ENCODE peak calls at places on chromosomes 16 and 17, in seven cellular contexts. One of them, this sample, is unnamed.

GRCh38 chr16:2250652-2251280 is 621 bp downstream of the ECI1 start:
- DNase-seq in foreskin fibroblast: no peak
- DNase-seq in lung: no peak
- DNase-seq in BJ: no peak
- DNase-seq in osteocyte: no peak
- DNase-seq in tibial nerve: no peak
- DNase-seq in ascending aorta: no peak
- DNase-seq in this sample: no peak

GRCh38 chr16:78811247-78811646 is 711.8 kb downstream of the WWOX start:
- DNase-seq in osteocyte: no peak
- DNase-seq in lung: no peak
- DNase-seq in tibial nerve: no peak
- DNase-seq in BJ: no peak
- DNase-seq in foreskin fibroblast: no peak
- DNase-seq in ascending aorta: no peak
- DNase-seq in this sample: no peak

GRCh38 chr17:14843086-14843795 is 421.9 kb downstream of the PMP22 start:
- DNase-seq in BJ: no peak
- DNase-seq in tibial nerve: no peak
- DNase-seq in ascending aorta: no peak
- DNase-seq in lung: no peak
- DNase-seq in osteocyte: no peak
- DNase-seq in foreskin fibroblast: no peak
- DNase-seq in this sample: no peak

GRCh38 chr17:65058615-65059014 is 2.1 kb upstream of the GNA13 start:
- DNase-seq in ascending aorta: no peak
- DNase-seq in BJ: no peak
- DNase-seq in foreskin fibroblast: no peak
- DNase-seq in lung: no peak
- DNase-seq in osteocyte: no peak
- DNase-seq in tibial nerve: no peak
- DNase-seq in this sample: no peak

GRCh38 chr17:17363638-17364337 is 60.6 kb downstream of the NT5M start:
- DNase-seq in BJ: no peak
- DNase-seq in osteocyte: no peak
- DNase-seq in lung: peak; percentile 58
- DNase-seq in ascending aorta: peak; percentile 61
- DNase-seq in tibial nerve: no peak
- DNase-seq in foreskin fibroblast: no peak
- DNase-seq in this sample: peak; percentile 16

GRCh38 chr17:34153988-34154387 is 101.1 kb upstream of the CCL2 start:
- DNase-seq in lung: no peak
- DNase-seq in BJ: no peak
- DNase-seq in foreskin fibroblast: no peak
- DNase-seq in osteocyte: no peak
- DNase-seq in ascending aorta: no peak
- DNase-seq in tibial nerve: no peak
- DNase-seq in this sample: no peak

GRCh38 chr17:43213545-43213944 is 1.9 kb downstream of the TMEM106A start:
- DNase-seq in osteocyte: no peak
- DNase-seq in BJ: no peak
- DNase-seq in lung: no peak
- DNase-seq in tibial nerve: no peak
- DNase-seq in ascending aorta: no peak
- DNase-seq in foreskin fibroblast: no peak
- DNase-seq in this sample: no peak

GRCh38 chr16:88301886-88302285 is 80.9 kb upstream of the ZNF469 start:
- DNase-seq in ascending aorta: no peak
- DNase-seq in BJ: no peak
- DNase-seq in tibial nerve: no peak
- DNase-seq in foreskin fibroblast: no peak
- DNase-seq in lung: no peak
- DNase-seq in osteocyte: no peak
- DNase-seq in this sample: no peak

GRCh38 chr16:29821663-29822115 is 1.4 kb downstream of the MVP start:
- DNase-seq in osteocyte: no peak
- DNase-seq in tibial nerve: no peak
- DNase-seq in lung: peak; percentile 74
- DNase-seq in ascending aorta: no peak
- DNase-seq in BJ: peak; percentile 44
- DNase-seq in foreskin fibroblast: peak; percentile 81
- DNase-seq in this sample: no peak

GRCh38 chr17:69344939-69345338 is 18.0 kb upstream of the ABCA5 start:
- DNase-seq in foreskin fibroblast: no peak
- DNase-seq in ascending aorta: no peak
- DNase-seq in osteocyte: no peak
- DNase-seq in lung: no peak
- DNase-seq in tibial nerve: no peak
- DNase-seq in BJ: no peak
- DNase-seq in this sample: no peak

GRCh38 chr17:79188048-79188447 is 113.4 kb downstream of the ENGASE start:
- DNase-seq in tibial nerve: no peak
- DNase-seq in lung: no peak
- DNase-seq in BJ: no peak
- DNase-seq in ascending aorta: no peak
- DNase-seq in foreskin fibroblast: no peak
- DNase-seq in osteocyte: no peak
- DNase-seq in this sample: peak; percentile 97

GRCh38 chr16:76114681-76115080 is 162.5 kb upstream of the CNTNAP4 start:
- DNase-seq in lung: no peak
- DNase-seq in BJ: no peak
- DNase-seq in osteocyte: no peak
- DNase-seq in tibial nerve: no peak
- DNase-seq in foreskin fibroblast: no peak
- DNase-seq in ascending aorta: no peak
- DNase-seq in this sample: no peak

GRCh38 chr17:51441431-51441830 is 181.1 kb downstream of the UTP18 start:
- DNase-seq in osteocyte: peak; percentile 64
- DNase-seq in foreskin fibroblast: no peak
- DNase-seq in ascending aorta: no peak
- DNase-seq in BJ: no peak
- DNase-seq in tibial nerve: no peak
- DNase-seq in lung: no peak
- DNase-seq in this sample: no peak

GRCh38 chr16:71896688-71897368 is 1.5 kb downstream of the IST1 start:
- DNase-seq in foreskin fibroblast: no peak
- DNase-seq in BJ: no peak
- DNase-seq in lung: no peak
- DNase-seq in tibial nerve: no peak
- DNase-seq in ascending aorta: no peak
- DNase-seq in osteocyte: no peak
- DNase-seq in this sample: no peak

GRCh38 chr16:71894921-71895678 is at the start of gene IST1:
- DNase-seq in foreskin fibroblast: peak; percentile 100
- DNase-seq in BJ: peak; percentile 76
- DNase-seq in ascending aorta: peak; percentile 99
- DNase-seq in lung: peak; percentile 98
- DNase-seq in tibial nerve: peak; percentile 96
- DNase-seq in osteocyte: peak; percentile 99
- DNase-seq in this sample: peak; percentile 98

GRCh38 chr16:71893888-71894228 is 1.5 kb upstream of the IST1 start:
- DNase-seq in tibial nerve: no peak
- DNase-seq in osteocyte: no peak
- DNase-seq in ascending aorta: no peak
- DNase-seq in foreskin fibroblast: no peak
- DNase-seq in lung: no peak
- DNase-seq in BJ: no peak
- DNase-seq in this sample: no peak

GRCh38 chr16:71895679-71896385 is 501 bp downstream of the IST1 start:
- DNase-seq in osteocyte: no peak
- DNase-seq in tibial nerve: no peak
- DNase-seq in lung: peak; percentile 49
- DNase-seq in ascending aorta: no peak
- DNase-seq in BJ: no peak
- DNase-seq in foreskin fibroblast: no peak
- DNase-seq in this sample: no peak

GRCh38 chr16:71894229-71894920 is 956 bp upstream of the IST1 start:
- DNase-seq in osteocyte: no peak
- DNase-seq in ascending aorta: peak; percentile 72
- DNase-seq in BJ: no peak
- DNase-seq in foreskin fibroblast: peak; percentile 69
- DNase-seq in tibial nerve: peak; percentile 23
- DNase-seq in lung: peak; percentile 37
- DNase-seq in this sample: peak; percentile 37
- TF ChIP-seq CTCF in osteocyte: peak; percentile 28
- TF ChIP-seq CTCF in ascending aorta: peak; percentile 22
- TF ChIP-seq CTCF in BJ: no peak
- TF ChIP-seq CTCF in foreskin fibroblast: peak; percentile 5
- TF ChIP-seq CTCF in tibial nerve: no peak
- TF ChIP-seq CTCF in lung: no peak
- TF ChIP-seq CTCF in this sample: peak; percentile 43

DNA sequence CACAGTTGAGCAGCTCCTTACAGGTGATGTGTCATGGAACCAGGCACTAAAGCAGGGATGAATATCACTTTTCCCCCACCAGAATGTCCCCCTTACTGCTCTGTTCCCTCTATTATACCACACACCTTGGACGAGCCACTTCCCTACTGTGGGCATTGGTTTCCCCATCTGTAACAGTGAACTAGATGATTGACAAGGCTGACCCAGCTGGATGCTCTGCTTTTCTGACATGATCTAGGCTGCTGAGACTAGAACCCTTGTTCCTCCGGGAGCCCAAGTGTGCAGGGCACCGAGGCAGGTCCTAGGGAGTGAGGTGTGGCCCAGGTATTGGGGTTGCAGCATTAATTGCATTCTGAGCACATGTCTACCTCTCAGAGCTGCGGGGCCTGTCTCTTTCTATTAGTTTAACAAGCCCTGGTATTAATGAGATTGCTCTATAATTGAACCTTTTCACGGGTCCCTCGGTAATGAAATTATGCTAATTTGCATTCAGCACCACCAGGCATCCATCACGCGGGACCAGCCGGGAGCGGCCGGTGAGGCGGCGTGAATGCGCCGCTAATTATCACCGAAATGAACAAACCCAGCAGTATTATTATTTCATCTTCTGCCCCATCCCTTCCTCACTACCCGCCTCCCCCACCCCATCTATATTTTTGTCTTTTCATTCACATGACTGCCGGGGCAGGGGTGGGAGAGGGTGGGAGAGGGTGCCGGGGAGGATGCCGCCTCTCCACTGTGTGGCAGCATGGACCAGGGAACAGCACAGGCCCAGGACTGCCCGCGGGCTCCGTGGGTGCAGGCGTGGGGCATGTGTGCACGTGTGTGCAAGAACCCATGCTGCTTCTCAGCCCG is 121.2 kb downstream of the CYLD start:
- DNase-seq in tibial nerve: no peak
- DNase-seq in lung: peak; percentile 27
- DNase-seq in ascending aorta: peak; percentile 34
- DNase-seq in foreskin fibroblast: no peak
- DNase-seq in osteocyte: peak; percentile 59
- DNase-seq in BJ: no peak
- DNase-seq in this sample: peak; percentile 45
- TF ChIP-seq CTCF in tibial nerve: no peak
- TF ChIP-seq CTCF in lung: no peak
- TF ChIP-seq CTCF in ascending aorta: no peak
- TF ChIP-seq CTCF in foreskin fibroblast: no peak
- TF ChIP-seq CTCF in osteocyte: no peak
- TF ChIP-seq CTCF in BJ: no peak
- TF ChIP-seq CTCF in this sample: no peak

GRCh38 chr16:89600427-89600826 is 13.0 kb upstream of the DPEP1 start:
- DNase-seq in ascending aorta: no peak
- DNase-seq in osteocyte: no peak
- DNase-seq in BJ: no peak
- DNase-seq in foreskin fibroblast: no peak
- DNase-seq in tibial nerve: no peak
- DNase-seq in lung: no peak
- DNase-seq in this sample: no peak

GRCh38 chr16:89599902-89600301 is 13.5 kb upstream of the DPEP1 start:
- DNase-seq in ascending aorta: no peak
- DNase-seq in lung: no peak
- DNase-seq in foreskin fibroblast: no peak
- DNase-seq in tibial nerve: no peak
- DNase-seq in osteocyte: no peak
- DNase-seq in BJ: no peak
- DNase-seq in this sample: no peak

GRCh38 chr16:89598199-89598598 is 15.2 kb upstream of the DPEP1 start:
- DNase-seq in tibial nerve: no peak
- DNase-seq in osteocyte: no peak
- DNase-seq in BJ: no peak
- DNase-seq in foreskin fibroblast: peak; percentile 47
- DNase-seq in ascending aorta: no peak
- DNase-seq in lung: no peak
- DNase-seq in this sample: no peak

GRCh38 chr16:89600956-89601355 is 12.5 kb upstream of the DPEP1 start:
- DNase-seq in osteocyte: no peak
- DNase-seq in ascending aorta: no peak
- DNase-seq in tibial nerve: no peak
- DNase-seq in foreskin fibroblast: peak; percentile 21
- DNase-seq in lung: no peak
- DNase-seq in BJ: no peak
- DNase-seq in this sample: no peak

DNA sequence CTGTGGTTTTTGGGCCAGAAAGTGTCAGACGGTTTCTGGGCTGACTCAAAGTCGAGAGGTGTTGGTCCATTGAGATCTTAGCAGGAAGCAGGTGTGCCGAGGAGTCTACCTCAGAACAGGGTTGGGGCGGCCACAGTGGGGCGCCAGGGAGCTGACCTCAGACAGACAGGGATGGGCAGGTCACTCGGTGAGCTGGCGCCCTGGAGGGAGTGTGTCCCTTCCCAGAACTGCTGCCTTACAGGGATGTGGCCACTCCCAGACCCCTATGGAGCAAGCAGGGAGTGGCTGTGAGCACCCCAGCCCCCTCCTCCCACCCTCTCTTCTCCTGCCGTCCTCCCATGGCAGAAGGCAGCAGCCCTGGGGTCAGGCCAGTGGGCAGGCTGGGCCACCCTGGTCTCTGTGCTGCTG is 14.0 kb upstream of the DPEP1 start:
- DNase-seq in foreskin fibroblast: no peak
- DNase-seq in BJ: no peak
- DNase-seq in osteocyte: no peak
- DNase-seq in tibial nerve: no peak
- DNase-seq in lung: no peak
- DNase-seq in ascending aorta: no peak
- DNase-seq in this sample: peak; percentile 65
- TF ChIP-seq CTCF in foreskin fibroblast: peak; percentile 15
- TF ChIP-seq CTCF in BJ: peak; percentile 35
- TF ChIP-seq CTCF in osteocyte: peak; percentile 27
- TF ChIP-seq CTCF in tibial nerve: no peak
- TF ChIP-seq CTCF in lung: no peak
- TF ChIP-seq CTCF in ascending aorta: no peak
- TF ChIP-seq CTCF in this sample: peak; percentile 55

DNA sequence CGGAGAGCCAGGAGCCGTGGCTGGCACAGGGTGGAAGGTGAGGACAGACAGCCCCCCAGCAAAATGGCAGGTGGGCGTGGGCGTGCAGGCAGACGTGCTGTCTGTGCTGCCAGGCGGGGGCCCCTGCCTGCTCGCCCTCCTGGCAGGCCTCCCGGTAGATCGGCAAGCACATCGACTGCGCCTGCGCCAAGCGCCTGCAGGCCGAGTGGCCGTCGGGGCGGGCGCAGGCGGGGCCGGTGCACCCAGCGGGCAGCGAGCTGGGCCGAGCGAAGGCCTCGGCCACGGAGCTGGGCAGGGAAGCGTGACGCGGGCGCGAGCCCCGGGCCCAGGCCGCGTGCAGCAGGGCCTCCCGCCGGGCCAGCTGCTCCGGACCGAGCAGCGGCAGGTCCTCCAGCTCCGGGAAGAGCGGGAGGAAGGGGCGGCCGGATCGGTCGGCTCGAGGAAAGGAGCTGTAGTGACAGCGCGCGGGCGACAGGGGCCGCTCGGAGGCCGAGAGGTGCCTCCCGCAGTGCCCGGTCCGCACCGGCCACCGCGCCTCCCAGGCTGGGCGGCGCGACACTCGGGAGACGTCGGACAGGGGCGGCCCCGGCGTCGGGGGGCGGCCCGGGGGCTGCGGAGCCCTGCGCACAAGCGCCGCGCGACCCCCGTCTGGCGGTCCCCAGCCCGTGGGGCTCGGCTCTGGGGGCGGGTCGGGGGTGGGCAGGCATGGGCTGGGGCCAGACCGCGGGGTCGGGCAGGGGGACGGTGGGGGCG is 16.9 kb downstream of the GRIN2C start:
- DNase-seq in ascending aorta: peak; percentile 72
- DNase-seq in tibial nerve: peak; percentile 30
- DNase-seq in BJ: no peak
- DNase-seq in foreskin fibroblast: peak; percentile 65
- DNase-seq in osteocyte: no peak
- DNase-seq in lung: peak; percentile 64
- DNase-seq in this sample: peak; percentile 99
- TF ChIP-seq CTCF in ascending aorta: peak; percentile 59
- TF ChIP-seq CTCF in tibial nerve: peak; percentile 86
- TF ChIP-seq CTCF in BJ: peak; percentile 40
- TF ChIP-seq CTCF in foreskin fibroblast: peak; percentile 19
- TF ChIP-seq CTCF in osteocyte: peak; percentile 67
- TF ChIP-seq CTCF in lung: peak; percentile 30
- TF ChIP-seq CTCF in this sample: peak; percentile 56

This sample was measured in SK-N-SH.